ENCODE peak calls at places on chromosome 16, in five cellular contexts. Q is heart right ventricle; G is right lobe of liver; A is A549; N is CD4-positive, CD25-positive, alpha-beta regulatory T cell. H is an unnamed sample.

GRCh38 chr16:75309156-75309555 is 57.7 kb upstream of the BCAR1 start:
- ATAC-seq in Q (no peak), G (no peak), A (no peak), N (no peak), H (no peak)

GRCh38 chr16:31471875-31472558 is at the start of gene TGFB1I1:
- ATAC-seq in Q (peak; percentile 72), G (no peak), A (peak; percentile 56), N (no peak), H (peak; percentile 31)

GRCh38 chr16:81646561-81646960 is 132.5 kb upstream of the PLCG2 start:
- ATAC-seq in Q (no peak), G (no peak), A (no peak), N (no peak), H (no peak)

GRCh38 chr16:74720579-74720978 is 19.9 kb upstream of the MLKL start:
- ATAC-seq in Q (no peak), G (no peak), A (no peak), N (no peak), H (no peak)

GRCh38 chr16:19704321-19705130 is 13.5 kb downstream of the KNOP1 start:
- ATAC-seq in Q (peak; percentile 73), G (peak; percentile 55), A (no peak), N (no peak), H (peak; percentile 53)

GRCh38 chr16:59881366-59881765 is 1147.2 kb upstream of the GOT2 start:
- ATAC-seq in Q (no peak), G (no peak), A (no peak), N (no peak), H (peak; percentile 48)

GRCh38 chr16:72066747-72067146 is 3.7 kb downstream of the HPR start:
- ATAC-seq in Q (peak; percentile 74), G (peak; percentile 44), A (peak; percentile 86), N (no peak), H (peak; percentile 47)

GRCh38 chr16:35506018-35506897 is 2046.8 kb downstream of the TP53TG3F start:
- ATAC-seq in Q (peak; percentile 69), G (no peak), A (peak; percentile 82), N (no peak), H (no peak)

GRCh38 chr16:53457670-53458069 is 23.4 kb downstream of the RBL2 start:
- ATAC-seq in Q (peak; percentile 33), G (peak; percentile 68), A (no peak), N (peak; percentile 96), H (peak; percentile 73)

GRCh38 chr16:12215302-12216105 is 239.0 kb downstream of the SNX29 start:
- ATAC-seq in Q (no peak), G (no peak), A (no peak), N (no peak), H (no peak)

GRCh38 chr16:58127033-58127556 is 2.1 kb downstream of the CFAP20 start:
- ATAC-seq in Q (no peak), G (peak; percentile 30), A (no peak), N (peak; percentile 53), H (no peak)

GRCh38 chr16:17453365-17454122 is 17.2 kb downstream of the XYLT1 start:
- ATAC-seq in Q (no peak), G (no peak), A (no peak), N (no peak), H (no peak)

GRCh38 chr16:70689970-70690905 is 4.4 kb upstream of the MTSS2 start:
- ATAC-seq in Q (no peak), G (no peak), A (no peak), N (no peak), H (no peak)

GRCh38 chr16:14324581-14324980 is 253.5 kb downstream of the MRTFB start:
- ATAC-seq in Q (no peak), G (no peak), A (no peak), N (no peak), H (no peak)

GRCh38 chr16:9499921-9500593 is 408.6 kb downstream of the HAPSTR1 start:
- ATAC-seq in Q (peak; percentile 82), G (no peak), A (no peak), N (no peak), H (no peak)

GRCh38 chr16:47018223-47018891 is 44.9 kb upstream of the DNAJA2 start:
- ATAC-seq in Q (peak; percentile 82), G (peak; percentile 100), A (peak; percentile 99), N (peak; percentile 80), H (peak; percentile 93)

GRCh38 chr16:55386534-55387296 is 62.7 kb downstream of the IRX6 start:
- ATAC-seq in Q (no peak), G (no peak), A (no peak), N (no peak), H (peak; percentile 51)

GRCh38 chr16:84643677-84644076 is 4.6 kb upstream of the KLHL36 start:
- ATAC-seq in Q (no peak), G (no peak), A (no peak), N (no peak), H (peak; percentile 51)

GRCh38 chr16:57115148-57115503 is 22.7 kb downstream of the CPNE2 start:
- ATAC-seq in Q (no peak), G (no peak), A (peak; percentile 21), N (no peak), H (no peak)

GRCh38 chr16:78133919-78134318 is 34.5 kb downstream of the WWOX start:
- ATAC-seq in Q (no peak), G (peak; percentile 92), A (no peak), N (no peak), H (no peak)

GRCh38 chr16:17380613-17381012 is 90.1 kb downstream of the XYLT1 start:
- ATAC-seq in Q (no peak), G (no peak), A (no peak), N (peak; percentile 26), H (no peak)

GRCh38 chr16:57748596-57748995 is 13.0 kb downstream of the KATNB1 start:
- ATAC-seq in Q (no peak), G (no peak), A (no peak), N (no peak), H (no peak)

GRCh38 chr16:11114366-11115164 is 141.4 kb downstream of the SOCS1 start:
- ATAC-seq in Q (no peak), G (no peak), A (no peak), N (peak; percentile 72), H (no peak)

GRCh38 chr16:66369055-66369592 is 2.6 kb downstream of the CDH5 start:
- ATAC-seq in Q (peak; percentile 18), G (peak; percentile 39), A (no peak), N (no peak), H (no peak)

GRCh38 chr16:19871721-19872120 is 12.9 kb downstream of the GPRC5B start:
- ATAC-seq in Q (no peak), G (no peak), A (no peak), N (no peak), H (no peak)

GRCh38 chr16:66335704-66336329 is 30.7 kb upstream of the CDH5 start:
- ATAC-seq in Q (no peak), G (no peak), A (no peak), N (no peak), H (no peak)

GRCh38 chr16:303760-304505 is 21.0 kb downstream of the PDIA2 start:
- ATAC-seq in Q (peak; percentile 40), G (no peak), A (peak; percentile 45), N (no peak), H (no peak)

GRCh38 chr16:89531821-89532526 is 23.8 kb downstream of the SPG7 start:
- ATAC-seq in Q (no peak), G (no peak), A (no peak), N (no peak), H (no peak)

GRCh38 chr16:31194898-31195297 is 7.7 kb downstream of the PYCARD start:
- ATAC-seq in Q (no peak), G (no peak), A (no peak), N (no peak), H (no peak)

GRCh38 chr16:14358697-14359305 is 271.3 kb downstream of the PARN start:
- ATAC-seq in Q (peak; percentile 37), G (no peak), A (no peak), N (no peak), H (peak; percentile 92)

GRCh38 chr16:48053346-48053745 is 102.4 kb downstream of the ABCC12 start:
- ATAC-seq in Q (no peak), G (no peak), A (no peak), N (no peak), H (no peak)

GRCh38 chr16:11138026-11138768 is 117.8 kb downstream of the SOCS1 start:
- ATAC-seq in Q (no peak), G (no peak), A (no peak), N (no peak), H (no peak)

GRCh38 chr16:64983983-64984382 is 137.9 kb downstream of the CDH11 start:
- ATAC-seq in Q (peak; percentile 75), G (no peak), A (no peak), N (no peak), H (no peak)

GRCh38 chr16:22035094-22035675 is 27.3 kb downstream of the MOSMO start:
- ATAC-seq in Q (no peak), G (no peak), A (no peak), N (no peak), H (no peak)

GRCh38 chr16:79850348-79850747 is 249.8 kb upstream of the MAF start:
- ATAC-seq in Q (no peak), G (peak; percentile 84), A (no peak), N (no peak), H (no peak)

GRCh38 chr16:85490971-85491771 is 122.0 kb upstream of the GSE1 start:
- ATAC-seq in Q (peak; percentile 16), G (no peak), A (peak; percentile 37), N (no peak), H (no peak)

GRCh38 chr16:90083139-90083538 is 6.0 kb upstream of the PRDM7 start:
- ATAC-seq in Q (no peak), G (no peak), A (no peak), N (no peak), H (no peak)

GRCh38 chr16:85870159-85870558 is 28.8 kb upstream of the IRF8 start:
- ATAC-seq in Q (peak; percentile 57), G (peak; percentile 70), A (no peak), N (no peak), H (no peak)

GRCh38 chr16:23836078-23836403 is 258 bp downstream of the PRKCB start:
- ATAC-seq in Q (no peak), G (no peak), A (no peak), N (no peak), H (no peak)

H was measured in esophagus mucosa.